ENCODE peak calls at places on chromosome 16, in seven cellular contexts. Z is CD4-positive, alpha-beta memory T cell; E is HT-29; I is uterus; O is astrocyte of the cerebellum; V is naive thymus-derived CD4-positive, alpha-beta T cell; H is left colon. R is an unnamed sample.

GRCh38 chr16:87457051-87457611 is 35.7 kb downstream of the ZCCHC14 start:
- DNase-seq in Z (no peak), E (no peak), I (no peak), O (peak; percentile 34), V (no peak), H (no peak), R (no peak)

GRCh38 chr16:65318590-65319267 is 196.9 kb upstream of the CDH11 start:
- DNase-seq in Z (no peak), E (no peak), I (no peak), O (no peak), V (no peak), H (no peak), R (no peak)

GRCh38 chr16:85686912-85687591 is 1.7 kb downstream of the GINS2 start:
- DNase-seq in Z (peak; percentile 70), E (no peak), I (no peak), O (no peak), V (no peak), H (no peak), R (no peak)

GRCh38 chr16:80231888-80232287 is 308.9 kb upstream of the DYNLRB2 start:
- DNase-seq in Z (no peak), E (no peak), I (no peak), O (peak; percentile 52), V (no peak), H (no peak), R (no peak)

GRCh38 chr16:65377131-65377649 is 255.3 kb upstream of the CDH11 start:
- DNase-seq in Z (no peak), E (no peak), I (no peak), O (no peak), V (no peak), H (no peak), R (no peak)

GRCh38 chr16:77404823-77405222 is 30.0 kb downstream of the ADAMTS18 start:
- DNase-seq in Z (no peak), E (no peak), I (no peak), O (no peak), V (no peak), H (no peak), R (no peak)

GRCh38 chr16:10835281-10835931 is 16.8 kb upstream of the TVP23A start:
- DNase-seq in Z (no peak), E (no peak), I (no peak), O (no peak), V (no peak), H (no peak), R (no peak)

GRCh38 chr16:17802566-17802965 is 331.8 kb upstream of the XYLT1 start:
- DNase-seq in Z (no peak), E (no peak), I (no peak), O (no peak), V (no peak), H (no peak), R (no peak)

GRCh38 chr16:424033-424622 is 1.3 kb upstream of the RAB11FIP3 start:
- DNase-seq in Z (no peak), E (peak; percentile 47), I (peak; percentile 92), O (peak; percentile 97), V (no peak), H (peak; percentile 66), R (peak; percentile 74)

GRCh38 chr16:70375636-70376611 is 29.2 kb downstream of the DDX19A start:
- DNase-seq in Z (no peak), E (no peak), I (no peak), O (no peak), V (no peak), H (no peak), R (no peak)

GRCh38 chr16:56613706-56614105 is 5.3 kb downstream of the MT2A start:
- DNase-seq in Z (no peak), E (no peak), I (no peak), O (no peak), V (no peak), H (no peak), R (no peak)

GRCh38 chr16:49652441-49653175 is 203.3 kb downstream of the ZNF423 start:
- DNase-seq in Z (no peak), E (no peak), I (peak; percentile 86), O (no peak), V (no peak), H (no peak), R (no peak)

GRCh38 chr16:12538667-12539081 is 265.0 kb downstream of the CPPED1 start:
- DNase-seq in Z (no peak), E (no peak), I (no peak), O (no peak), V (no peak), H (no peak), R (no peak)

GRCh38 chr16:70572050-70572925 is 48.7 kb downstream of the SF3B3 start:
- DNase-seq in Z (no peak), E (no peak), I (no peak), O (no peak), V (no peak), H (no peak), R (no peak)

GRCh38 chr16:68074850-68075249 is 10.3 kb upstream of the NFATC3 start:
- DNase-seq in Z (peak; percentile 82), E (no peak), I (no peak), O (no peak), V (peak; percentile 27), H (peak; percentile 44), R (no peak)

GRCh38 chr16:48432136-48432535 is 46.9 kb upstream of the SIAH1 start:
- DNase-seq in Z (no peak), E (no peak), I (no peak), O (no peak), V (no peak), H (no peak), R (no peak)

GRCh38 chr16:50884066-50884860 is 142.4 kb downstream of the CYLD start:
- DNase-seq in Z (no peak), E (peak; percentile 49), I (no peak), O (no peak), V (no peak), H (no peak), R (no peak)

GRCh38 chr16:73697336-73697735 is 599.3 kb upstream of the PSMD7 start:
- DNase-seq in Z (no peak), E (no peak), I (no peak), O (no peak), V (no peak), H (no peak), R (no peak)

GRCh38 chr16:67444259-67445125 is 13.6 kb downstream of the HSD11B2 start:
- DNase-seq in Z (no peak), E (no peak), I (no peak), O (no peak), V (no peak), H (no peak), R (no peak)

GRCh38 chr16:4936991-4937781 is at the start of gene PPL:
- DNase-seq in Z (no peak), E (peak; percentile 92), I (peak; percentile 61), O (no peak), V (no peak), H (peak; percentile 94), R (peak; percentile 82)

GRCh38 chr16:27325736-27326135 is 12.0 kb downstream of the IL4R start:
- DNase-seq in Z (no peak), E (no peak), I (no peak), O (no peak), V (no peak), H (no peak), R (no peak)

GRCh38 chr16:11613381-11614303 is 26.9 kb upstream of the LITAF start:
- DNase-seq in Z (no peak), E (peak; percentile 63), I (no peak), O (no peak), V (no peak), H (peak; percentile 90), R (peak; percentile 71)

GRCh38 chr16:17024514-17024913 is 446.2 kb downstream of the XYLT1 start:
- DNase-seq in Z (no peak), E (no peak), I (no peak), O (no peak), V (no peak), H (no peak), R (no peak)

GRCh38 chr16:72722552-72722951 is 325.4 kb downstream of the ZFHX3 start:
- DNase-seq in Z (no peak), E (no peak), I (no peak), O (no peak), V (no peak), H (no peak), R (no peak)

GRCh38 chr16:60246055-60246454 is 1511.9 kb upstream of the GOT2 start:
- DNase-seq in Z (no peak), E (no peak), I (no peak), O (no peak), V (no peak), H (no peak), R (no peak)

GRCh38 chr16:56408379-56409098 is 16.8 kb downstream of the AMFR start:
- DNase-seq in Z (no peak), E (peak; percentile 62), I (no peak), O (no peak), V (no peak), H (no peak), R (peak; percentile 18)

GRCh38 chr16:50833929-50834328 is 92.0 kb downstream of the CYLD start:
- DNase-seq in Z (no peak), E (no peak), I (no peak), O (no peak), V (no peak), H (no peak), R (no peak)

GRCh38 chr16:85750827-85751641 is at the start of gene C16orf74:
- DNase-seq in Z (no peak), E (peak; percentile 77), I (no peak), O (no peak), V (no peak), H (no peak), R (peak; percentile 68)

GRCh38 chr16:71645450-71645849 is 19.5 kb downstream of the MARVELD3 start:
- DNase-seq in Z (no peak), E (peak; percentile 56), I (no peak), O (peak; percentile 13), V (no peak), H (no peak), R (peak; percentile 41)

GRCh38 chr16:66660422-66661209 is 35.9 kb downstream of the CMTM4 start:
- DNase-seq in Z (no peak), E (peak; percentile 14), I (peak; percentile 67), O (peak; percentile 57), V (no peak), H (peak; percentile 49), R (no peak)

GRCh38 chr16:54027126-54027922 is 259.3 kb downstream of the IRX3 start:
- DNase-seq in Z (no peak), E (no peak), I (no peak), O (peak; percentile 23), V (no peak), H (no peak), R (no peak)

GRCh38 chr16:81723098-81723723 is 55.9 kb upstream of the PLCG2 start:
- DNase-seq in Z (peak; percentile 61), E (peak; percentile 90), I (peak; percentile 50), O (peak; percentile 81), V (peak; percentile 72), H (no peak), R (peak; percentile 80)

GRCh38 chr16:86363836-86364618 is 146.3 kb upstream of the FOXF1 start:
- DNase-seq in Z (no peak), E (no peak), I (no peak), O (no peak), V (no peak), H (peak; percentile 69), R (no peak)

GRCh38 chr16:65737831-65738230 is 616.0 kb upstream of the CDH11 start:
- DNase-seq in Z (no peak), E (no peak), I (no peak), O (no peak), V (no peak), H (no peak), R (no peak)

GRCh38 chr16:48054881-48055601 is 100.8 kb downstream of the ABCC12 start:
- DNase-seq in Z (no peak), E (peak; percentile 22), I (no peak), O (peak; percentile 46), V (peak; percentile 13), H (peak; percentile 26), R (peak; percentile 27)

R was measured in LoVo.